ENCODE peak calls at places on chromosomes 2 and 18, in six cellular contexts. U, A, H, K, B and C are unnamed samples.

GRCh38 chr2:172252154-172252553 is 149.5 kb upstream of the DLX2 start:
- DNase-seq in A (peak), K (no peak), U (no peak), H (no peak), B (no peak), C (no peak)

GRCh38 chr2:195559431-195559914 is 97.6 kb upstream of the SLC39A10 start:
- DNase-seq in A (peak), B (peak), U (peak), H (peak), K (peak), C (peak)

GRCh38 chr2:71619230-71619741 is 165.9 kb downstream of the DYSF start:
- DNase-seq in B (no peak), A (no peak), U (no peak), H (no peak), K (no peak), C (no peak)

GRCh38 chr2:199775297-199775696 is 75.7 kb downstream of the FTCDNL1 start:
- DNase-seq in K (no peak), A (no peak), H (no peak), U (no peak), B (no peak), C (no peak)

GRCh38 chr18:55314615-55315237 is 273.3 kb downstream of the TCF4 start:
- DNase-seq in B (no peak), K (no peak), H (no peak), U (no peak), A (no peak), C (no peak)

GRCh38 chr2:236749346-236749745 is 179.7 kb downstream of the ACKR3 start:
- DNase-seq in A (peak), K (peak), H (no peak), B (peak), U (no peak), C (no peak)

GRCh38 chr2:127575941-127576432 is 40.5 kb downstream of the MYO7B start:
- DNase-seq in B (no peak), K (no peak), H (no peak), A (no peak), U (no peak), C (no peak)

GRCh38 chr2:148259674-148260073 is 238.8 kb downstream of the MBD5 start:
- DNase-seq in K (peak), A (peak), U (no peak), H (no peak), B (no peak), C (peak)

GRCh38 chr2:10614940-10615339 is 74.8 kb downstream of the NOL10 start:
- DNase-seq in H (no peak), B (no peak), U (no peak), A (peak), K (peak), C (no peak)

GRCh38 chr18:78771496-78772368 is 207.9 kb upstream of the SALL3 start:
- DNase-seq in K (no peak), B (no peak), A (no peak), H (no peak), U (no peak), C (no peak)

GRCh38 chr2:32594573-32594972 is 33.3 kb upstream of the TTC27 start:
- DNase-seq in K (no peak), U (no peak), B (no peak), H (no peak), A (no peak), C (no peak)

GRCh38 chr2:73776869-73777519 is 2.9 kb downstream of the DUSP11 start:
- DNase-seq in U (peak), B (peak), H (no peak), K (peak), A (no peak), C (no peak)

GRCh38 chr2:157498501-157498900 is 54.6 kb upstream of the CYTIP start:
- DNase-seq in K (no peak), A (no peak), U (no peak), B (no peak), H (no peak), C (no peak)

GRCh38 chr18:13809025-13809384 is 14.9 kb upstream of the MC5R start:
- DNase-seq in A (no peak), U (no peak), K (peak), H (no peak), B (no peak), C (no peak)

GRCh38 chr2:19807866-19808265 is 93.9 kb downstream of the TTC32 start:
- DNase-seq in K (no peak), U (no peak), A (no peak), B (no peak), H (no peak), C (no peak)

GRCh38 chr2:179939282-179939681 is 67.8 kb downstream of the CWC22 start:
- DNase-seq in B (no peak), H (no peak), K (no peak), U (no peak), A (no peak), C (no peak)

GRCh38 chr2:111534816-111535803 is 348.9 kb downstream of the ANAPC1 start:
- DNase-seq in K (peak), H (no peak), A (no peak), U (no peak), B (peak), C (peak)

GRCh38 chr2:62881162-62881795 is 169.4 kb upstream of the OTX1 start:
- DNase-seq in K (peak), A (no peak), B (no peak), H (no peak), U (no peak), C (no peak)

GRCh38 chr2:65204461-65205230 is 23.0 kb upstream of the ACTR2 start:
- DNase-seq in K (peak), A (peak), H (no peak), U (no peak), B (no peak), C (no peak)

GRCh38 chr2:229974271-229974670 is 52.0 kb downstream of the FBXO36 start:
- DNase-seq in B (peak), H (no peak), A (no peak), U (no peak), K (peak), C (no peak)

GRCh38 chr2:52500561-52500960 is 1267.0 kb upstream of the CHAC2 start:
- DNase-seq in K (no peak), U (no peak), A (no peak), H (no peak), B (no peak), C (no peak)

GRCh38 chr2:240467149-240467642 is 31.7 kb downstream of the GPC1 start:
- DNase-seq in H (peak), K (no peak), B (no peak), A (no peak), U (no peak), C (no peak)

GRCh38 chr2:129252781-129253460 is 726.5 kb upstream of the RAB6C start:
- DNase-seq in H (no peak), B (no peak), K (peak), A (peak), U (no peak), C (no peak)

GRCh38 chr2:46547223-46548102 is 68.1 kb downstream of the TMEM247 start:
- DNase-seq in B (no peak), U (no peak), H (no peak), K (no peak), A (peak), C (no peak)

GRCh38 chr2:217512259-217512658 is 490.5 kb downstream of the TNS1 start:
- DNase-seq in U (no peak), K (no peak), B (no peak), H (no peak), A (no peak), C (no peak)

GRCh38 chr2:138275881-138276280 is 225.7 kb upstream of the SPOPL start:
- DNase-seq in B (no peak), U (no peak), H (no peak), K (peak), A (no peak), C (peak)

GRCh38 chr2:138274421-138275291 is 226.9 kb upstream of the SPOPL start:
- DNase-seq in B (no peak), K (peak), U (peak), A (peak), H (no peak), C (no peak)

GRCh38 chr2:138275292-138275690 is 226.3 kb upstream of the SPOPL start:
- DNase-seq in K (peak), H (no peak), U (no peak), B (no peak), A (no peak), C (no peak)

GRCh38 chr2:138277062-138277461 is 224.5 kb upstream of the SPOPL start:
- DNase-seq in B (no peak), K (no peak), U (no peak), A (no peak), H (no peak), C (no peak)

DNA sequence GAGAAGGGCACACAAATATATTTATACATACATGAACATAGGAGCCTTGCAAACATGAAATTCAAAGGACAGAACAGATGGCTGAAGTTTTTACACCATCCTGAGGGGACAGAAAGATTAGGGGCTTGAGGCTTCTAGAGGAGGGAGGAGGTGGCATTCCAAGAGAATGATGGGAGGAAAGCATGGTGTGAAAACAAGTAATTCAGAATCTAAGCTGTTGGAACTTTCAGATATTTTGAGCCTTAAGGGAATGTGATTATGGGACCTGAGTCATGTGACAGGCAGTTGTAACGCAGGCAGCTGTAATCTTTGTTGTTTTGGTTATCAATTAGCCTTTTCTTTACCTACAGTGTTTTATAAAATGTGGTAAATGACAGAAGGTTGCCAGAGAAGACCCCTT is 225.2 kb upstream of the SPOPL start:
- DNase-seq in K (peak), B (no peak), U (no peak), H (no peak), A (no peak), C (no peak)
- TF ChIP-seq CTCF in K (no peak), B (no peak), U (no peak), H (no peak), A (no peak), C (no peak)

GRCh38 chr18:50973367-50974126 is 5.7 kb downstream of the ELAC1 start:
- DNase-seq in B (peak), H (no peak), U (no peak), A (peak), K (peak), C (no peak)

GRCh38 chr18:50970006-50970405 is 2.2 kb downstream of the ELAC1 start:
- DNase-seq in H (no peak), A (no peak), B (no peak), K (peak), U (no peak), C (no peak)

GRCh38 chr18:50969448-50969847 is 1.6 kb downstream of the ELAC1 start:
- DNase-seq in K (no peak), B (no peak), H (no peak), A (no peak), U (no peak), C (no peak)

GRCh38 chr18:50967714-50968661 is at the start of gene ELAC1:
- DNase-seq in B (peak), U (peak), H (peak), A (peak), K (peak), C (no peak)
- TF ChIP-seq CTCF in B (no peak), U (no peak), H (no peak), A (no peak), K (no peak), C (no peak)

DNA sequence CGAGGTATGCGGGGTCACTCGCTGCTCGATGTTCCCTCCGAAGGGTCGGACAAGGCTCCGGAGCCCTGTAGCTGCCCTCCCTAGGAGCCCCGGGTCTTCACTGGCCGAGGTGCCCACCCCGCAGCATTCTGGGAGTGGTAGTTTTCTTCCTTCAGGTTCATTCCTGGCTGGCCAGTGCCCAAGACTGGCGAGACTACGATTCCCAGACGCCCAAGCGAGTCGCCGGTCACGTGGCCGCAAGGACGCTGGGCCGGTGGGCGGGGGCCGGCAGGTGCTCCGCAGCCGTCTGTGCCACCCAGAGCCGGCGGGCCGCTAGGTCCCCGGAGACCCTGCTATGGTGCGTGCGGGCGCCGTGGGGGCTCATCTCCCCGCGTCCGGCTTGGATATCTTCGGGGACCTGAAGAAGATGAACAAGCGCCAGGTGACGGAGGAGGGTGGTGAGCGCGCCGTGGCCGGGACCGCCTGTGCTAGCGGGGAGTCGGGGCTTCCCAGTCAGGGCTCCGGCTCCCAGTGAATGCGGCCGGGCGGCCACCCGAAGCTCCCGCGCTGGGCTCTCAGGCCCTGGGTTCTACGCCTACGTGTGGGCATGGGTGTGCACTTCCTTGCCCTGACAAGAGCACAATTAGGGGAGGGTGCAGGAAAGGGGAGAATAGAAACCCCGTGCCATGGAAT is at the start of gene SEC11C:
- DNase-seq in B (peak), K (peak), A (peak), U (peak), H (peak), C (peak)
- TF ChIP-seq CTCF in B (no peak), K (no peak), A (no peak), U (no peak), H (no peak), C (no peak)

GRCh38 chr2:168684921-168685618 is 117.4 kb upstream of the NOSTRIN start:
- DNase-seq in A (no peak), H (no peak), K (no peak), U (no peak), B (no peak), C (no peak)

GRCh38 chr2:168686485-168687191 is 115.8 kb upstream of the NOSTRIN start:
- DNase-seq in H (no peak), U (no peak), K (peak), B (peak), A (no peak), C (no peak)

GRCh38 chr2:168685619-168686453 is 116.6 kb upstream of the NOSTRIN start:
- DNase-seq in K (no peak), U (no peak), A (no peak), B (peak), H (no peak), C (no peak)

GRCh38 chr2:168683996-168684395 is 118.4 kb upstream of the NOSTRIN start:
- DNase-seq in B (no peak), K (no peak), H (no peak), U (no peak), A (peak), C (no peak)

DNA sequence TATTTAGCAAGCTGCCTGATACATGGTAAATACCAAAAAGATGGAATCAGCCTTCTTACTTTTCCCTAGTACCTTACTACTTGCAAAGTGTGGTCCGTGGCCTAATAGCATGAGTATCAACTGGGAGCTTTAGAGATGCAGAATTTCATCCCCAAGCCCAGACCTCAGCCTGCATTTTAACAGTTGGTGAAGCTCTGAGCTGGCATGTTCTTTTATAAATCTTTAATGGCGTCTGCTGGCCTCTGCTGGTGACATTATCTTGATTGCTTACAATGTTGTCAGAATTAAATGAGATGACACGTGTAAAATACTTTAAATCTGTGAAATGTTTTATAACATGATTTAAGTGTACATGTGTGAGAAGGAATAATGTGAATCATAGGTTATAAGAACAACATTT is 115.1 kb upstream of the NOSTRIN start:
- DNase-seq in U (no peak), A (peak), H (no peak), K (peak), B (peak), C (no peak)
- TF ChIP-seq CTCF in U (no peak), A (no peak), H (peak), K (peak), B (peak), C (no peak)

GRCh38 chr2:5908030-5908429 is 215.8 kb downstream of the SOX11 start:
- DNase-seq in B (no peak), U (no peak), H (no peak), A (no peak), K (no peak), C (no peak)
- TF ChIP-seq CTCF in B (no peak), U (no peak), H (no peak), A (no peak), K (no peak), C (no peak)

GRCh38 chr2:212249451-212249850 is 289.2 kb downstream of the ERBB4 start:
- DNase-seq in B (peak), U (no peak), H (no peak), A (peak), K (peak), C (no peak)
- TF ChIP-seq CTCF in B (peak), U (no peak), H (peak), A (no peak), K (peak), C (peak)

GRCh38 chr2:943821-944220 is 6.8 kb upstream of the SNTG2 start:
- DNase-seq in A (no peak), H (no peak), U (no peak), B (no peak), K (no peak), C (no peak)
- TF ChIP-seq CTCF in A (no peak), H (no peak), U (no peak), B (no peak), K (no peak), C (no peak)

DNA sequence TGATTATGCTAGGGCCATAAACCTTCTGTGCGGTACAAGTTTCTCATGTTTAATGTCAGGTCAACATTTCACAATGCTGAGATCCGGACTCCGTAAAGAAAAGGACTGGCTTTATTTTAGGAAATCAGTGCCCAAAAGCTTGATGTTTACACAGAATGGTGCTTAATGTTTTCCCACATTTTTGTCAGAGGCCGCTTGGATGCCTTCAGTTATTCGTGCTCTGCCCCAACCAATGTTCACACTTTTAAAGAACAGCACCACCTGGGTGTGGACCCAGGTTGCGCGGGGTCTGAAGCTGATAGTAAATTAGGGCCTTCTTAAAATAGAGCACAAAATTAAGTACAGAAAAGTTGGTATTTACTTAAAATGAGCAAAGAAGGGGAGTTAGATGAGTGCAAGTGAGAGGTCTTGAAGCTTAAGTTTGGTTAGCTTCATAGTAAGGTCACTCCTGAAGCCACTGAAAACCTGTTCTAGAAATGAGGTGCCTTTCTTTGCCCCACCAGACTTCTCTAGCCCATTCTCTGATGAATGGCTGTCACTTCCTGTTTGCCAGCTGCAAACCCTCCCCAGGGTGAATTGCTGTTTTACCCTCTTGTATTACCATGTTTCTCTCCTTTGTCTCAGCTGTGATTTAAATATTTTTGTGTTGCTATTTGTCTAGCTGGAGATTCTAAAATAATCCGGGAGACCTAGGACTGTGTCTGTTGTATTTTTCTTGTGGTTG is 20.5 kb downstream of the SLC3A1 start:
- DNase-seq in H (no peak), B (no peak), U (no peak), K (no peak), A (peak), C (no peak)
- TF ChIP-seq CTCF in H (peak), B (peak), U (peak), K (no peak), A (peak), C (peak)

DNA sequence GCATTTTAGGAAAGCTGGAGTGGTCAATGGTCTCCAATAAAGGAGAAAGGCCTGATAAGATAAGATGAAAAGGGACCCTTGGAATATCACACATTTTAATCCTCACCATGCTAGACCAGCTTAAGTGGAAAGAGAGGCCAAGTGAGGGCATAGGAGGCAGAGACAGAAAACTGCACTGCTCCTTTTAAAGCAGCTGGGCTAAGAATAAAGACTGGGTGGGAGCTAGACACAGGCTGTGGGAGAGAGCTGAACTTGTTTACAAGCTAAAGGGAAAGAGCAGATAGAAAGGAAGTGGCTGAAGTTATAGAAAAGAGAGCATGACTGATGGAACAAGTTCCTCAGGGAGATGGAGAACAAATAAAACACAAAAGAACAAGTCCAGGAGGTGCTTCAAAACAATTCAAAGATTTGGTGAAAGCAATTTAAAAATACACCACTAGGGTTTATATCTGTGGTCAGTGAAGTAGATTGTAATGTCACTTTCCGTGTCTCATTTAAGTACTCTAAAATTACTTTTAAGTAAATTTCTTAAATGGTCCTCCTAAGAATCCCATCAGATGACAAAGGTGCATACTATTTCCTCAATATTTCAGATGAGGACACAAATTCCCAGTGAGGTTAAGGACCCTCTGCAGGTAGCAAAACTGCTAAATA is 7.5 kb downstream of the COL5A2 start:
- DNase-seq in H (no peak), K (no peak), U (no peak), A (no peak), B (no peak), C (no peak)
- TF ChIP-seq CTCF in H (no peak), K (no peak), U (no peak), A (no peak), B (no peak), C (no peak)